ENCODE peak calls at places on chromosome 22, in ten cellular contexts. One of them, this sample, is unnamed.

GRCh38 chr22:47423266-47423665 is 660.8 kb downstream of the TBC1D22A start:
- DNase-seq in heart right ventricle: no peak
- DNase-seq in astrocyte: no peak
- DNase-seq in HepG2: no peak
- DNase-seq in kidney: no peak
- DNase-seq in CD8-positive, alpha-beta T cell: no peak
- DNase-seq in IMR-90: no peak
- DNase-seq in small intestine: no peak
- DNase-seq in CD4-positive, CD25-positive, alpha-beta regulatory T cell: no peak
- DNase-seq in CD8-positive, alpha-beta memory T cell: no peak
- DNase-seq in this sample: no peak

GRCh38 chr22:45103756-45104155 is 60.0 kb upstream of the NUP50 start:
- DNase-seq in heart right ventricle: no peak
- DNase-seq in astrocyte: no peak
- DNase-seq in HepG2: no peak
- DNase-seq in kidney: no peak
- DNase-seq in CD8-positive, alpha-beta T cell: no peak
- DNase-seq in IMR-90: no peak
- DNase-seq in small intestine: no peak
- DNase-seq in CD4-positive, CD25-positive, alpha-beta regulatory T cell: no peak
- DNase-seq in CD8-positive, alpha-beta memory T cell: no peak
- DNase-seq in this sample: no peak

GRCh38 chr22:28594784-28595324 is 84.8 kb downstream of the TTC28 start:
- DNase-seq in heart right ventricle: no peak
- DNase-seq in astrocyte: peak; percentile 48
- DNase-seq in HepG2: peak; percentile 54
- DNase-seq in kidney: no peak
- DNase-seq in CD8-positive, alpha-beta T cell: no peak
- DNase-seq in IMR-90: peak; percentile 77
- DNase-seq in small intestine: peak; percentile 68
- DNase-seq in CD4-positive, CD25-positive, alpha-beta regulatory T cell: peak; percentile 47
- DNase-seq in CD8-positive, alpha-beta memory T cell: peak; percentile 13
- DNase-seq in this sample: no peak

GRCh38 chr22:22060200-22061084 is 77.9 kb upstream of the TOP3B start:
- DNase-seq in heart right ventricle: peak; percentile 56
- DNase-seq in astrocyte: no peak
- DNase-seq in HepG2: peak; percentile 40
- DNase-seq in kidney: no peak
- DNase-seq in CD8-positive, alpha-beta T cell: peak; percentile 39
- DNase-seq in IMR-90: peak; percentile 24
- DNase-seq in small intestine: peak; percentile 27
- DNase-seq in CD4-positive, CD25-positive, alpha-beta regulatory T cell: peak; percentile 31
- DNase-seq in CD8-positive, alpha-beta memory T cell: no peak
- DNase-seq in this sample: peak; percentile 64

GRCh38 chr22:44975444-44976262 is 34.2 kb downstream of the PHF21B start:
- DNase-seq in heart right ventricle: peak; percentile 80
- DNase-seq in astrocyte: peak; percentile 56
- DNase-seq in HepG2: peak; percentile 66
- DNase-seq in kidney: peak; percentile 92
- DNase-seq in CD8-positive, alpha-beta T cell: peak; percentile 35
- DNase-seq in IMR-90: peak; percentile 76
- DNase-seq in small intestine: peak; percentile 56
- DNase-seq in CD4-positive, CD25-positive, alpha-beta regulatory T cell: peak; percentile 70
- DNase-seq in CD8-positive, alpha-beta memory T cell: peak; percentile 24
- DNase-seq in this sample: peak; percentile 81

GRCh38 chr22:31829505-31829904 is 75.7 kb downstream of the DEPDC5 start:
- DNase-seq in heart right ventricle: no peak
- DNase-seq in astrocyte: peak; percentile 95
- DNase-seq in HepG2: peak; percentile 46
- DNase-seq in kidney: no peak
- DNase-seq in CD8-positive, alpha-beta T cell: no peak
- DNase-seq in IMR-90: peak; percentile 97
- DNase-seq in small intestine: peak; percentile 38
- DNase-seq in CD4-positive, CD25-positive, alpha-beta regulatory T cell: peak; percentile 44
- DNase-seq in CD8-positive, alpha-beta memory T cell: no peak
- DNase-seq in this sample: peak; percentile 80

GRCh38 chr22:45597460-45598192 is 74.0 kb upstream of the ATXN10 start:
- DNase-seq in heart right ventricle: no peak
- DNase-seq in astrocyte: no peak
- DNase-seq in HepG2: peak; percentile 86
- DNase-seq in kidney: peak; percentile 60
- DNase-seq in CD8-positive, alpha-beta T cell: no peak
- DNase-seq in IMR-90: no peak
- DNase-seq in small intestine: peak; percentile 51
- DNase-seq in CD4-positive, CD25-positive, alpha-beta regulatory T cell: no peak
- DNase-seq in CD8-positive, alpha-beta memory T cell: no peak
- DNase-seq in this sample: no peak

GRCh38 chr22:41799486-41800347 is 762 bp upstream of the CCDC134 start:
- DNase-seq in heart right ventricle: peak; percentile 48
- DNase-seq in astrocyte: no peak
- DNase-seq in HepG2: no peak
- DNase-seq in kidney: peak; percentile 79
- DNase-seq in CD8-positive, alpha-beta T cell: peak; percentile 15
- DNase-seq in IMR-90: no peak
- DNase-seq in small intestine: peak; percentile 29
- DNase-seq in CD4-positive, CD25-positive, alpha-beta regulatory T cell: peak; percentile 22
- DNase-seq in CD8-positive, alpha-beta memory T cell: peak; percentile 5
- DNase-seq in this sample: peak; percentile 21

GRCh38 chr22:49931863-49932262 is 13.4 kb downstream of the CRELD2 start:
- DNase-seq in heart right ventricle: no peak
- DNase-seq in astrocyte: no peak
- DNase-seq in HepG2: no peak
- DNase-seq in kidney: no peak
- DNase-seq in CD8-positive, alpha-beta T cell: no peak
- DNase-seq in IMR-90: no peak
- DNase-seq in small intestine: no peak
- DNase-seq in CD4-positive, CD25-positive, alpha-beta regulatory T cell: no peak
- DNase-seq in CD8-positive, alpha-beta memory T cell: no peak
- DNase-seq in this sample: no peak

GRCh38 chr22:49935561-49935960 is 17.1 kb downstream of the CRELD2 start:
- DNase-seq in heart right ventricle: no peak
- DNase-seq in astrocyte: no peak
- DNase-seq in HepG2: no peak
- DNase-seq in kidney: peak; percentile 90
- DNase-seq in CD8-positive, alpha-beta T cell: no peak
- DNase-seq in IMR-90: no peak
- DNase-seq in small intestine: no peak
- DNase-seq in CD4-positive, CD25-positive, alpha-beta regulatory T cell: peak; percentile 50
- DNase-seq in CD8-positive, alpha-beta memory T cell: no peak
- DNase-seq in this sample: peak; percentile 42

GRCh38 chr22:49934891-49935557 is 16.6 kb downstream of the CRELD2 start:
- DNase-seq in heart right ventricle: peak; percentile 92
- DNase-seq in astrocyte: no peak
- DNase-seq in HepG2: no peak
- DNase-seq in kidney: peak; percentile 98
- DNase-seq in CD8-positive, alpha-beta T cell: peak; percentile 90
- DNase-seq in IMR-90: peak; percentile 39
- DNase-seq in small intestine: no peak
- DNase-seq in CD4-positive, CD25-positive, alpha-beta regulatory T cell: peak; percentile 88
- DNase-seq in CD8-positive, alpha-beta memory T cell: peak; percentile 70
- DNase-seq in this sample: peak; percentile 81

GRCh38 chr22:49934144-49934890 is 15.9 kb downstream of the CRELD2 start:
- DNase-seq in heart right ventricle: peak; percentile 73
- DNase-seq in astrocyte: peak; percentile 44
- DNase-seq in HepG2: no peak
- DNase-seq in kidney: peak; percentile 93
- DNase-seq in CD8-positive, alpha-beta T cell: peak; percentile 41
- DNase-seq in IMR-90: peak; percentile 12
- DNase-seq in small intestine: no peak
- DNase-seq in CD4-positive, CD25-positive, alpha-beta regulatory T cell: no peak
- DNase-seq in CD8-positive, alpha-beta memory T cell: peak; percentile 35
- DNase-seq in this sample: peak; percentile 75

DNA sequence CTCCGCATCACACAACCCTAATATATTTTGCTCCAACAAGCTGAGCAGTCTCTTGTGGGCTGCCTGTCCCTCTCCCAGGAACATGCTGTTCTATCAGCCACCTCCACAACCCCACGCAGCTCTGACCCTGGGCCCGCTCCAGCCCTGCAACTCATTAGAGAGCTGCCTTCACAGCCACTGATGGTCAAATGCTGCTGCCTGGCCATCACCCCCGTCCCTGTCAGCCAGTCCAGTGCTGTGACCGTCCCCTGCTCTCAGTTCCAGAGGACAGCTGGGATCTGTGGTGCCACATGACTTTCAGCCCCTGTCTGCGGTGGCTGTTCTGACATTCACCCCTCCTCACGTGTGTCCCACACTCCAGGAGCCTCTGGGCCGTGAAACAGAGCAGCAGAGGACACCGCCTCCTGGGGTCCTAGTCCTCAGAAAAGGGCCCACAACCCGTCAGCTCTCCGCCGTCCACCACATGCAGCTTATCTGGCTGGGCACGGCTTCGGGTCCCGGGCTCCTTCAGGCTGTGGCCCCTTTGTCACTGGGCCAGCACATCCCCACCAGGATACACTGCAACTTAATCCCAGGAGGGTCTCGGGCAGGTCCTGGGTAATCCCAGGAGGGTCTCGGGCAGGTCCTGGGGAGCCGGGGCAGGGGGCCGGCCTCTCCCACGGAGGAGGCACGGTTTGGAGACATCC is 14.9 kb downstream of the CRELD2 start:
- DNase-seq in heart right ventricle: peak; percentile 64
- DNase-seq in astrocyte: no peak
- DNase-seq in HepG2: no peak
- DNase-seq in kidney: peak; percentile 95
- DNase-seq in CD8-positive, alpha-beta T cell: no peak
- DNase-seq in IMR-90: no peak
- DNase-seq in small intestine: no peak
- DNase-seq in CD4-positive, CD25-positive, alpha-beta regulatory T cell: no peak
- DNase-seq in CD8-positive, alpha-beta memory T cell: no peak
- DNase-seq in this sample: no peak
- H3K4me3 ChIP-seq in heart right ventricle: peak overlapping the region; percentile 72
- H3K4me3 ChIP-seq in astrocyte: no peak overlapping the region
- H3K4me3 ChIP-seq in HepG2: peak overlapping the region; percentile 21
- H3K4me3 ChIP-seq in kidney: no peak overlapping the region
- H3K4me3 ChIP-seq in CD8-positive, alpha-beta T cell: no peak overlapping the region
- H3K4me3 ChIP-seq in IMR-90: no peak overlapping the region
- H3K4me3 ChIP-seq in small intestine: no peak overlapping the region
- H3K4me3 ChIP-seq in CD4-positive, CD25-positive, alpha-beta regulatory T cell: no peak overlapping the region
- H3K4me3 ChIP-seq in CD8-positive, alpha-beta memory T cell: no peak overlapping the region
- H3K4me3 ChIP-seq in this sample: no peak overlapping the region

GRCh38 chr22:49785841-49786451 is 41.7 kb downstream of the BRD1 start:
- DNase-seq in heart right ventricle: no peak
- DNase-seq in astrocyte: no peak
- DNase-seq in HepG2: no peak
- DNase-seq in kidney: peak; percentile 30
- DNase-seq in CD8-positive, alpha-beta T cell: no peak
- DNase-seq in IMR-90: no peak
- DNase-seq in small intestine: no peak
- DNase-seq in CD4-positive, CD25-positive, alpha-beta regulatory T cell: no peak
- DNase-seq in CD8-positive, alpha-beta memory T cell: no peak
- DNase-seq in this sample: no peak

GRCh38 chr22:49786976-49787843 is 40.5 kb downstream of the BRD1 start:
- DNase-seq in heart right ventricle: no peak
- DNase-seq in astrocyte: no peak
- DNase-seq in HepG2: no peak
- DNase-seq in kidney: peak; percentile 62
- DNase-seq in CD8-positive, alpha-beta T cell: no peak
- DNase-seq in IMR-90: no peak
- DNase-seq in small intestine: no peak
- DNase-seq in CD4-positive, CD25-positive, alpha-beta regulatory T cell: no peak
- DNase-seq in CD8-positive, alpha-beta memory T cell: no peak
- DNase-seq in this sample: no peak

GRCh38 chr22:49788492-49788891 is 39.2 kb downstream of the BRD1 start:
- DNase-seq in heart right ventricle: peak; percentile 76
- DNase-seq in astrocyte: no peak
- DNase-seq in HepG2: no peak
- DNase-seq in kidney: peak; percentile 93
- DNase-seq in CD8-positive, alpha-beta T cell: no peak
- DNase-seq in IMR-90: no peak
- DNase-seq in small intestine: no peak
- DNase-seq in CD4-positive, CD25-positive, alpha-beta regulatory T cell: peak; percentile 49
- DNase-seq in CD8-positive, alpha-beta memory T cell: no peak
- DNase-seq in this sample: no peak

GRCh38 chr22:49789289-49790141 is 38.2 kb downstream of the BRD1 start:
- DNase-seq in heart right ventricle: peak; percentile 56
- DNase-seq in astrocyte: no peak
- DNase-seq in HepG2: peak; percentile 10
- DNase-seq in kidney: peak; percentile 79
- DNase-seq in CD8-positive, alpha-beta T cell: peak; percentile 49
- DNase-seq in IMR-90: peak; percentile 45
- DNase-seq in small intestine: no peak
- DNase-seq in CD4-positive, CD25-positive, alpha-beta regulatory T cell: peak; percentile 75
- DNase-seq in CD8-positive, alpha-beta memory T cell: peak; percentile 39
- DNase-seq in this sample: no peak

GRCh38 chr22:49787861-49788260 is 39.8 kb downstream of the BRD1 start:
- DNase-seq in heart right ventricle: no peak
- DNase-seq in astrocyte: no peak
- DNase-seq in HepG2: no peak
- DNase-seq in kidney: no peak
- DNase-seq in CD8-positive, alpha-beta T cell: no peak
- DNase-seq in IMR-90: no peak
- DNase-seq in small intestine: no peak
- DNase-seq in CD4-positive, CD25-positive, alpha-beta regulatory T cell: no peak
- DNase-seq in CD8-positive, alpha-beta memory T cell: no peak
- DNase-seq in this sample: no peak
- H3K36me3 ChIP-seq in heart right ventricle: peaks cover 18% of the 10 kb centered on the region
- H3K36me3 ChIP-seq in astrocyte: peaks cover 20% of the 10 kb centered on the region
- H3K36me3 ChIP-seq in HepG2: peaks cover 93% of the 10 kb centered on the region
- H3K36me3 ChIP-seq in kidney: peaks cover 28% of the 10 kb centered on the region
- H3K36me3 ChIP-seq in CD8-positive, alpha-beta T cell: peaks cover 22% of the 10 kb centered on the region
- H3K36me3 ChIP-seq in IMR-90: peaks cover 67% of the 10 kb centered on the region
- H3K36me3 ChIP-seq in small intestine: peaks cover 5% of the 10 kb centered on the region
- H3K36me3 ChIP-seq in CD4-positive, CD25-positive, alpha-beta regulatory T cell: peaks cover 71% of the 10 kb centered on the region
- H3K36me3 ChIP-seq in CD8-positive, alpha-beta memory T cell: peaks cover 24% of the 10 kb centered on the region
- H3K36me3 ChIP-seq in this sample: peaks cover 54% of the 10 kb centered on the region

DNA sequence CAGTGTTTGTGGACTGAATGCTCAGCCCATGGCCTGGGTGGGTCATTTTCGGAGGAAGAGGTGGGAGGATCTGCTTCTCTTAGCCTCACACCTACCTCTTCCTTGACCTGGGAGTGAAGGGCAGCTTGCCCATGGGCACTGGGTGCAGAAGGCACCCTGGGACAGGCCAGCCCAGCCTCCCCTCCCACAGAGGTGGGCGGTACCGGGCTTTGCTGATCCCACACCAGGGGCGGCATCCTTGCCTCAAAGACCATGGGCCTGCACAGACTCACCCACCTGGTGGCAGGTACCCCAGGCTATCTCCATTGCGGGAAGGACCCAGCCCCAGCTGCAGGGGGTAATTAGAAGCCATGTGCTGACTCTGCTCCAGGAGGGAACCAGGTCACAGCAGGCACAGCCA is 1.5 kb upstream of the PNPLA5 start:
- DNase-seq in heart right ventricle: no peak
- DNase-seq in astrocyte: no peak
- DNase-seq in HepG2: no peak
- DNase-seq in kidney: peak; percentile 43
- DNase-seq in CD8-positive, alpha-beta T cell: no peak
- DNase-seq in IMR-90: no peak
- DNase-seq in small intestine: no peak
- DNase-seq in CD4-positive, CD25-positive, alpha-beta regulatory T cell: no peak
- DNase-seq in CD8-positive, alpha-beta memory T cell: no peak
- DNase-seq in this sample: no peak
- H3K4me3 ChIP-seq in heart right ventricle: no peak overlapping the region
- H3K4me3 ChIP-seq in astrocyte: no peak overlapping the region
- H3K4me3 ChIP-seq in HepG2: no peak overlapping the region
- H3K4me3 ChIP-seq in kidney: no peak overlapping the region
- H3K4me3 ChIP-seq in CD8-positive, alpha-beta T cell: no peak overlapping the region
- H3K4me3 ChIP-seq in IMR-90: no peak overlapping the region
- H3K4me3 ChIP-seq in small intestine: no peak overlapping the region
- H3K4me3 ChIP-seq in CD4-positive, CD25-positive, alpha-beta regulatory T cell: no peak overlapping the region
- H3K4me3 ChIP-seq in CD8-positive, alpha-beta memory T cell: no peak overlapping the region
- H3K4me3 ChIP-seq in this sample: no peak overlapping the region

GRCh38 chr22:19455585-19456370 is 8.3 kb upstream of the C22orf39 start:
- DNase-seq in heart right ventricle: no peak
- DNase-seq in astrocyte: no peak
- DNase-seq in HepG2: no peak
- DNase-seq in kidney: no peak
- DNase-seq in CD8-positive, alpha-beta T cell: no peak
- DNase-seq in IMR-90: peak; percentile 15
- DNase-seq in small intestine: no peak
- DNase-seq in CD4-positive, CD25-positive, alpha-beta regulatory T cell: no peak
- DNase-seq in CD8-positive, alpha-beta memory T cell: no peak
- DNase-seq in this sample: no peak

GRCh38 chr22:19451570-19451969 is 4.1 kb upstream of the C22orf39 start:
- DNase-seq in heart right ventricle: no peak
- DNase-seq in astrocyte: no peak
- DNase-seq in HepG2: no peak
- DNase-seq in kidney: no peak
- DNase-seq in CD8-positive, alpha-beta T cell: no peak
- DNase-seq in IMR-90: no peak
- DNase-seq in small intestine: no peak
- DNase-seq in CD4-positive, CD25-positive, alpha-beta regulatory T cell: no peak
- DNase-seq in CD8-positive, alpha-beta memory T cell: no peak
- DNase-seq in this sample: no peak

GRCh38 chr22:19454156-19454555 is 6.6 kb upstream of the C22orf39 start:
- DNase-seq in heart right ventricle: no peak
- DNase-seq in astrocyte: no peak
- DNase-seq in HepG2: no peak
- DNase-seq in kidney: no peak
- DNase-seq in CD8-positive, alpha-beta T cell: no peak
- DNase-seq in IMR-90: no peak
- DNase-seq in small intestine: no peak
- DNase-seq in CD4-positive, CD25-positive, alpha-beta regulatory T cell: no peak
- DNase-seq in CD8-positive, alpha-beta memory T cell: no peak
- DNase-seq in this sample: no peak

GRCh38 chr22:19455033-19455432 is 7.5 kb upstream of the C22orf39 start:
- DNase-seq in heart right ventricle: no peak
- DNase-seq in astrocyte: no peak
- DNase-seq in HepG2: no peak
- DNase-seq in kidney: no peak
- DNase-seq in CD8-positive, alpha-beta T cell: no peak
- DNase-seq in IMR-90: no peak
- DNase-seq in small intestine: no peak
- DNase-seq in CD4-positive, CD25-positive, alpha-beta regulatory T cell: no peak
- DNase-seq in CD8-positive, alpha-beta memory T cell: no peak
- DNase-seq in this sample: no peak

GRCh38 chr22:19453718-19454117 is 6.2 kb upstream of the C22orf39 start:
- DNase-seq in heart right ventricle: no peak
- DNase-seq in astrocyte: no peak
- DNase-seq in HepG2: no peak
- DNase-seq in kidney: no peak
- DNase-seq in CD8-positive, alpha-beta T cell: no peak
- DNase-seq in IMR-90: no peak
- DNase-seq in small intestine: no peak
- DNase-seq in CD4-positive, CD25-positive, alpha-beta regulatory T cell: no peak
- DNase-seq in CD8-positive, alpha-beta memory T cell: no peak
- DNase-seq in this sample: no peak
- H3K36me3 ChIP-seq in heart right ventricle: peaks cover 57% of the 10 kb centered on the region
- H3K36me3 ChIP-seq in astrocyte: peaks cover 69% of the 10 kb centered on the region
- H3K36me3 ChIP-seq in HepG2: peaks cover 74% of the 10 kb centered on the region
- H3K36me3 ChIP-seq in kidney: peaks cover 39% of the 10 kb centered on the region
- H3K36me3 ChIP-seq in CD8-positive, alpha-beta T cell: peaks cover 44% of the 10 kb centered on the region
- H3K36me3 ChIP-seq in IMR-90: peaks cover 57% of the 10 kb centered on the region
- H3K36me3 ChIP-seq in small intestine: peaks cover 26% of the 10 kb centered on the region
- H3K36me3 ChIP-seq in CD4-positive, CD25-positive, alpha-beta regulatory T cell: peaks cover 68% of the 10 kb centered on the region
- H3K36me3 ChIP-seq in CD8-positive, alpha-beta memory T cell: peaks cover 59% of the 10 kb centered on the region
- H3K36me3 ChIP-seq in this sample: peaks cover 74% of the 10 kb centered on the region

This sample was measured in MG63.